ENCODE peak calls at places on chromosome X, in seven cellular contexts. K, J, C, L, I, T and B are unnamed samples.

GRCh38 chrX:154369453-154370299 is 4.8 kb downstream of the FLNA start:
- DNase-seq in T (peak; percentile 71), J (peak; percentile 79), I (peak; percentile 77), L (peak; percentile 88), K (peak; percentile 89), C (peak; percentile 47), B (peak; percentile 84)

GRCh38 chrX:40108084-40108958 is 10.6 kb upstream of the BCOR start:
- DNase-seq in C (no peak), I (peak; percentile 26), T (no peak), K (peak; percentile 82), L (peak; percentile 77), J (peak; percentile 31), B (peak; percentile 42)

GRCh38 chrX:3268804-3269203 is 77.6 kb downstream of the MXRA5 start:
- DNase-seq in C (no peak), I (no peak), K (no peak), J (no peak), T (no peak), L (no peak), B (no peak)

GRCh38 chrX:32530802-32531403 is 680.4 kb downstream of the DMD start:
- DNase-seq in L (no peak), I (no peak), C (no peak), J (no peak), K (peak; percentile 83), T (no peak), B (no peak)

GRCh38 chrX:97705936-97706335 is 822.2 kb downstream of the RPA4 start:
- DNase-seq in L (no peak), J (no peak), T (no peak), C (no peak), I (no peak), K (peak; percentile 13), B (no peak)

GRCh38 chrX:28843817-28844216 is 256.6 kb downstream of the IL1RAPL1 start:
- DNase-seq in K (no peak), C (no peak), L (peak; percentile 26), I (no peak), J (no peak), T (no peak), B (no peak)

GRCh38 chrX:150731795-150732194 is 38.6 kb downstream of the MTMR1 start:
- DNase-seq in T (peak; percentile 43), C (peak; percentile 48), L (no peak), I (no peak), K (no peak), J (no peak), B (no peak)

GRCh38 chrX:110448459-110448858 is 89.8 kb downstream of the RTL9 start:
- DNase-seq in J (no peak), I (no peak), C (no peak), T (no peak), K (no peak), L (peak; percentile 45), B (no peak)

GRCh38 chrX:12563121-12563520 is 228.1 kb upstream of the PRPS2 start:
- DNase-seq in C (no peak), T (no peak), L (no peak), J (no peak), K (peak; percentile 12), I (no peak), B (no peak)

GRCh38 chrX:20412871-20413486 is 146.3 kb upstream of the RPS6KA3 start:
- DNase-seq in I (peak; percentile 6), J (no peak), C (peak; percentile 21), T (peak; percentile 19), K (no peak), L (no peak), B (peak; percentile 15)

GRCh38 chrX:154458116-154458953 is at the start of gene PLXNA3:
- DNase-seq in C (peak; percentile 27), T (peak; percentile 68), I (peak; percentile 54), J (peak; percentile 47), K (peak; percentile 74), L (no peak), B (peak; percentile 54)

GRCh38 chrX:132532955-132533354 is 44.1 kb upstream of the MBNL3 start:
- DNase-seq in T (no peak), J (no peak), I (no peak), K (no peak), C (no peak), L (no peak), B (no peak)

GRCh38 chrX:154546354-154547244 is at the start of gene G6PD:
- DNase-seq in K (peak; percentile 84), J (peak; percentile 67), T (peak; percentile 82), C (peak; percentile 62), L (peak; percentile 76), I (peak; percentile 80), B (peak; percentile 74)

GRCh38 chrX:39814391-39814790 is 283.4 kb downstream of the BCOR start:
- DNase-seq in L (no peak), T (peak; percentile 32), C (no peak), I (no peak), K (peak; percentile 39), J (no peak), B (no peak)

GRCh38 chrX:24081661-24082154 is 27.0 kb downstream of the EIF2S3 start:
- DNase-seq in C (no peak), T (peak; percentile 57), I (peak; percentile 47), L (peak; percentile 85), J (peak; percentile 56), K (peak; percentile 75), B (peak; percentile 30)

GRCh38 chrX:154317391-154318000 is 21.9 kb downstream of the TKTL1 start:
- DNase-seq in K (peak; percentile 33), L (peak; percentile 56), T (no peak), I (no peak), C (no peak), J (peak; percentile 34), B (no peak)

GRCh38 chrX:72685810-72686465 is 28.2 kb downstream of the PHKA1 start:
- DNase-seq in K (no peak), L (no peak), I (no peak), T (no peak), C (no peak), J (no peak), B (no peak)

GRCh38 chrX:97267376-97267775 is 383.7 kb downstream of the RPA4 start:
- DNase-seq in K (no peak), T (no peak), J (no peak), C (no peak), L (no peak), I (no peak), B (no peak)

GRCh38 chrX:47297874-47298273 is 65.1 kb downstream of the USP11 start:
- DNase-seq in I (no peak), L (no peak), K (peak; percentile 36), C (no peak), T (no peak), J (no peak), B (no peak)

GRCh38 chrX:107146670-107147069 is 28.0 kb upstream of the RBM41 start:
- DNase-seq in L (no peak), J (no peak), I (no peak), K (no peak), T (no peak), C (no peak), B (no peak)

GRCh38 chrX:102155806-102156179 is at the start of gene BEX5:
- DNase-seq in L (peak; percentile 87), C (peak; percentile 32), T (peak; percentile 37), J (peak; percentile 57), K (peak; percentile 48), I (peak; percentile 27), B (peak; percentile 28)

GRCh38 chrX:74421181-74422028 is at the start of gene SLC16A2:
- DNase-seq in L (peak; percentile 69), J (peak; percentile 60), C (no peak), I (peak; percentile 74), T (peak; percentile 36), K (peak; percentile 81), B (peak; percentile 70)

GRCh38 chrX:23493941-23494374 is 159.3 kb downstream of the PTCHD1 start:
- DNase-seq in T (no peak), I (no peak), C (no peak), K (no peak), J (no peak), L (no peak), B (no peak)

GRCh38 chrX:22389544-22390243 is 117.0 kb downstream of the CBLL2 start:
- DNase-seq in L (no peak), J (no peak), K (no peak), I (no peak), T (no peak), C (no peak), B (no peak)

GRCh38 chrX:38055170-38055847 is 49.0 kb downstream of the SYTL5 start:
- DNase-seq in K (no peak), T (no peak), C (no peak), I (no peak), L (no peak), J (no peak), B (no peak)

GRCh38 chrX:134636859-134637258 is 21.4 kb downstream of the PLAC1 start:
- DNase-seq in K (no peak), C (no peak), J (no peak), I (no peak), L (no peak), T (no peak), B (no peak)

GRCh38 chrX:6227445-6227820 is 1.2 kb downstream of the NLGN4X start:
- DNase-seq in T (no peak), L (no peak), C (no peak), J (peak; percentile 12), K (no peak), I (no peak), B (no peak)

GRCh38 chrX:119238557-119238956 is 2.5 kb downstream of the PGRMC1 start:
- DNase-seq in L (no peak), I (no peak), K (no peak), J (no peak), C (no peak), T (no peak), B (no peak)